ENCODE peak calls at places on chromosomes 5 and 9, in five cellular contexts. One of them, this sample, is unnamed.

GRCh38 chr9:106025449-106025848 is 331.1 kb downstream of the TMEM38B start:
- DNase-seq in left ventricle myocardium inferior: peak
- DNase-seq in cardiac muscle cell: peak
- DNase-seq in NB4: peak
- DNase-seq in CD4-positive, alpha-beta T cell: no peak
- DNase-seq in this sample: no peak

GRCh38 chr5:172636279-172637050 is 4.6 kb upstream of the NEURL1B start:
- DNase-seq in left ventricle myocardium inferior: no peak
- DNase-seq in cardiac muscle cell: no peak
- DNase-seq in NB4: no peak
- DNase-seq in CD4-positive, alpha-beta T cell: no peak
- DNase-seq in this sample: no peak

GRCh38 chr9:88535226-88535931 is 401 bp downstream of the NXNL2 start:
- DNase-seq in left ventricle myocardium inferior: no peak
- DNase-seq in cardiac muscle cell: peak
- DNase-seq in NB4: no peak
- DNase-seq in CD4-positive, alpha-beta T cell: no peak
- DNase-seq in this sample: no peak

GRCh38 chr5:2259494-2260107 is 376.9 kb upstream of the IRX4 start:
- DNase-seq in left ventricle myocardium inferior: no peak
- DNase-seq in cardiac muscle cell: no peak
- DNase-seq in NB4: no peak
- DNase-seq in CD4-positive, alpha-beta T cell: no peak
- DNase-seq in this sample: no peak

GRCh38 chr5:158487677-158488076 is 612.0 kb downstream of the EBF1 start:
- DNase-seq in left ventricle myocardium inferior: no peak
- DNase-seq in cardiac muscle cell: no peak
- DNase-seq in NB4: no peak
- DNase-seq in CD4-positive, alpha-beta T cell: no peak
- DNase-seq in this sample: no peak

GRCh38 chr5:109399092-109399759 is 10.5 kb downstream of the PJA2 start:
- DNase-seq in left ventricle myocardium inferior: no peak
- DNase-seq in cardiac muscle cell: no peak
- DNase-seq in NB4: no peak
- DNase-seq in CD4-positive, alpha-beta T cell: no peak
- DNase-seq in this sample: no peak

GRCh38 chr9:73565833-73566465 is 414.3 kb downstream of the ANXA1 start:
- DNase-seq in left ventricle myocardium inferior: no peak
- DNase-seq in cardiac muscle cell: peak
- DNase-seq in NB4: peak
- DNase-seq in CD4-positive, alpha-beta T cell: no peak
- DNase-seq in this sample: no peak

GRCh38 chr5:14061106-14061505 is 82.0 kb upstream of the TRIO start:
- DNase-seq in left ventricle myocardium inferior: no peak
- DNase-seq in cardiac muscle cell: no peak
- DNase-seq in NB4: no peak
- DNase-seq in CD4-positive, alpha-beta T cell: no peak
- DNase-seq in this sample: no peak

DNA sequence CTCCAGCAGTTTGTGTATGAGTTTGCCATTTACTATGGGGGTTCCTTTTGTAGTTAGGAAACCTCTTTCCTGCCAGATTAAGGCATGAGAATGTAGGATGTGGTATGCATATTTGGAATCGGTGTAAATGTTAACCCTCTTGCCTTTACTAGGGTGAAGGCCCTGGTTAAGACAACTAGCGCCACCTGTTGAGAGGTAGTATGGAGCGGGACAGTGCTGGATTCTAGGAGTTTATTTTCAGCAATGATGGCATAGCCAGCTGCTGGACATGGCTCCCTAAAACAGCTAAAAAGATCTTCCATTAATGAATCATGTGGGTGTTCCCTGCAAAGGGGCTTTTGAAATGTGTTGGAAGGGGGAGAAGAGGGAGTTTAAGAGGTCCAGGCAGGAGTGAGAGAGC is 30.7 kb upstream of the GPX3 start:
- DNase-seq in left ventricle myocardium inferior: no peak
- DNase-seq in cardiac muscle cell: peak
- DNase-seq in NB4: peak
- DNase-seq in CD4-positive, alpha-beta T cell: no peak
- DNase-seq in this sample: no peak
- TF ChIP-seq CTCF in left ventricle myocardium inferior: peak
- TF ChIP-seq CTCF in cardiac muscle cell: peak
- TF ChIP-seq CTCF in NB4: peak
- TF ChIP-seq CTCF in CD4-positive, alpha-beta T cell: no peak
- TF ChIP-seq CTCF in this sample: no peak

DNA sequence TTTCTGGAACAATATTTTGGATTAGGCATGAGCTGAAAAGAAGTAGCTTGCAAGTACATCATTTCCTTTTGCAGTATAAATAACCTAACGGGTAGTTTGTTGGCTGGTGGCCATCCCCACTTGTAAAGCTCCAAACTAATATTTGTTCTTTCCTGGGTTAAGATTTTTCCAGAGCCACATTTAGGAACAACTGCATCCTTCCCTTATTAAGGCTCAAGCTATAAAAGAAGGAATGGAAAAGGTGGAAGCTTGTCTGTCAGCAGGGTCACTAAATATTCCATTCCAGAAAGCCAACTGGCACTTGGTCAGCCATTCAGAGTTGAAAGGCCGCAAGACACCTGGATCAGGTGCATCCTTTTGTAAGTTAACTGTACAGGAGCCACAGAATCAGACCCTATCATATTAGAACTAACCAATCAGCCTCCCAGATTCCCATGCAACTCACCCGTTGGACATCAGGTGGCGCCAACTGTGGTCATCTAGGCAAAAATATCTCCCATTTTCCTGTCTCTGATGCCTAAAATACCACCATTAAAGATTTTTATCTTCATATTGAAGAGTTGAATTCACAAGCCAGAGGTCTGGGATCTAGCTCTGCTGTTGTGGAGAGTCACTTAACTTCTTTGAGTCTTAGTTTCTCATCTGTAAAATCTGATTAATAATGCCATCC is 82.9 kb downstream of the PTCD2 start:
- DNase-seq in left ventricle myocardium inferior: peak
- DNase-seq in cardiac muscle cell: no peak
- DNase-seq in NB4: peak
- DNase-seq in CD4-positive, alpha-beta T cell: no peak
- DNase-seq in this sample: no peak
- TF ChIP-seq CTCF in left ventricle myocardium inferior: peak
- TF ChIP-seq CTCF in cardiac muscle cell: peak
- TF ChIP-seq CTCF in NB4: peak
- TF ChIP-seq CTCF in CD4-positive, alpha-beta T cell: no peak
- TF ChIP-seq CTCF in this sample: no peak

GRCh38 chr9:76761448-76761847 is 2.8 kb upstream of the PCA3 start:
- DNase-seq in left ventricle myocardium inferior: no peak
- DNase-seq in cardiac muscle cell: no peak
- DNase-seq in NB4: no peak
- DNase-seq in CD4-positive, alpha-beta T cell: no peak
- DNase-seq in this sample: no peak

GRCh38 chr9:76758476-76758875 is 5.8 kb upstream of the PCA3 start:
- DNase-seq in left ventricle myocardium inferior: no peak
- DNase-seq in cardiac muscle cell: no peak
- DNase-seq in NB4: no peak
- DNase-seq in CD4-positive, alpha-beta T cell: no peak
- DNase-seq in this sample: no peak

GRCh38 chr9:76757274-76757673 is 7.0 kb upstream of the PCA3 start:
- DNase-seq in left ventricle myocardium inferior: no peak
- DNase-seq in cardiac muscle cell: no peak
- DNase-seq in NB4: no peak
- DNase-seq in CD4-positive, alpha-beta T cell: no peak
- DNase-seq in this sample: no peak

GRCh38 chr9:76759726-76760125 is 4.5 kb upstream of the PCA3 start:
- DNase-seq in left ventricle myocardium inferior: no peak
- DNase-seq in cardiac muscle cell: no peak
- DNase-seq in NB4: no peak
- DNase-seq in CD4-positive, alpha-beta T cell: no peak
- DNase-seq in this sample: peak

DNA sequence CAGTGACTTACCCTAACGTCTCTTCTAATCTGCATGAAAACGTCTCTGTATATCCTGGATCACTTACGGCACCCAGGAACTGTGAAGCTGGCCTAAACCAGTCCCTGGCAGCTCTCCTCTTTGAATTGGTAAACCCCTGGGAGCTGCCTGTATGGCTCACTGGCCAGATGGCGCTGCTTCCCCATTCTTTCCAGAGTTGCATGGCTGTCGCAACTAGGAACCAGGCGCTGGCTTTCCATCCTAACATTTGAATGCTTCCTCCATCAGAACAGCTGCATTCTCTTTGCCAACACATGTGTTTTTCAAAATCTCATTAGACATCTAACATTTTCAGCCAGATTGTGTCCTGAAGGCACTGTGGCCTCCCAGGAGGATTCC is 8.0 kb upstream of the PCA3 start:
- DNase-seq in left ventricle myocardium inferior: no peak
- DNase-seq in cardiac muscle cell: peak
- DNase-seq in NB4: peak
- DNase-seq in CD4-positive, alpha-beta T cell: no peak
- DNase-seq in this sample: no peak
- TF ChIP-seq CTCF in left ventricle myocardium inferior: no peak
- TF ChIP-seq CTCF in cardiac muscle cell: no peak
- TF ChIP-seq CTCF in NB4: peak
- TF ChIP-seq CTCF in CD4-positive, alpha-beta T cell: no peak
- TF ChIP-seq CTCF in this sample: no peak

GRCh38 chr9:137613738-137614523 is 4.9 kb upstream of the EHMT1 start:
- DNase-seq in left ventricle myocardium inferior: no peak
- DNase-seq in cardiac muscle cell: no peak
- DNase-seq in NB4: no peak
- DNase-seq in CD4-positive, alpha-beta T cell: no peak
- DNase-seq in this sample: no peak

GRCh38 chr9:137615387-137615871 is 3.4 kb upstream of the EHMT1 start:
- DNase-seq in left ventricle myocardium inferior: no peak
- DNase-seq in cardiac muscle cell: no peak
- DNase-seq in NB4: no peak
- DNase-seq in CD4-positive, alpha-beta T cell: no peak
- DNase-seq in this sample: no peak

GRCh38 chr9:137613259-137613658 is 5.5 kb upstream of the EHMT1 start:
- DNase-seq in left ventricle myocardium inferior: no peak
- DNase-seq in cardiac muscle cell: no peak
- DNase-seq in NB4: no peak
- DNase-seq in CD4-positive, alpha-beta T cell: no peak
- DNase-seq in this sample: no peak

GRCh38 chr9:137612741-137613142 is 6.1 kb upstream of the EHMT1 start:
- DNase-seq in left ventricle myocardium inferior: no peak
- DNase-seq in cardiac muscle cell: no peak
- DNase-seq in NB4: no peak
- DNase-seq in CD4-positive, alpha-beta T cell: no peak
- DNase-seq in this sample: no peak

GRCh38 chr9:137614631-137615386 is 4.0 kb upstream of the EHMT1 start:
- DNase-seq in left ventricle myocardium inferior: no peak
- DNase-seq in cardiac muscle cell: no peak
- DNase-seq in NB4: no peak
- DNase-seq in CD4-positive, alpha-beta T cell: no peak
- DNase-seq in this sample: no peak
- TF ChIP-seq CTCF in left ventricle myocardium inferior: no peak
- TF ChIP-seq CTCF in cardiac muscle cell: no peak
- TF ChIP-seq CTCF in NB4: no peak
- TF ChIP-seq CTCF in CD4-positive, alpha-beta T cell: no peak
- TF ChIP-seq CTCF in this sample: no peak

This sample was measured in activated B cell treated with CpG ODN at 0.5 μM for 24 hours.